ENCODE peak calls at places on chromosome 21, in ten cellular contexts. F is colonic mucosa, G is A549, D is WTC11, T is omental fat pad, V is endothelial cell of umbilical vein, R is progenitor cell of endocrine pancreas, B is transverse colon, X is thoracic aorta, H is endodermal cell. W is an unnamed sample.

GRCh38 chr21:39007532-39007931 is 175.7 kb downstream of the PSMG1 start:
- DNase-seq in B (no peak), V (no peak), X (no peak), R (no peak), H (no peak), F (no peak), D (no peak), T (no peak), G (no peak), W (no peak)

GRCh38 chr21:14273736-14274538 is 58.0 kb downstream of the RBM11 start:
- DNase-seq in D (peak; percentile 65), G (no peak), B (peak; percentile 94), F (peak; percentile 97), V (no peak), H (peak; percentile 85), R (no peak), X (no peak), T (peak; percentile 23), W (no peak)

GRCh38 chr21:32233055-32233546 is 45.7 kb downstream of the MIS18A start:
- DNase-seq in T (no peak), F (no peak), G (no peak), V (no peak), R (no peak), H (no peak), D (no peak), B (no peak), X (no peak), W (no peak)

GRCh38 chr21:16134134-16134533 is 404.4 kb downstream of the USP25 start:
- DNase-seq in G (no peak), T (no peak), D (no peak), X (no peak), H (no peak), R (no peak), B (no peak), V (no peak), F (no peak), W (no peak)

GRCh38 chr21:37675202-37675801 is 241.0 kb downstream of the KCNJ6 start:
- DNase-seq in B (peak; percentile 45), F (peak; percentile 45), R (peak; percentile 64), T (no peak), H (peak; percentile 93), D (peak; percentile 85), G (peak; percentile 49), X (no peak), V (peak; percentile 48), W (peak; percentile 78)

GRCh38 chr21:31730687-31731111 is 1.2 kb downstream of the SCAF4 start:
- DNase-seq in H (peak; percentile 88), V (peak; percentile 39), X (no peak), F (no peak), B (no peak), R (no peak), D (peak; percentile 73), G (peak; percentile 21), T (no peak), W (no peak)

GRCh38 chr21:39353295-39353694 is 4.4 kb upstream of the HMGN1 start:
- DNase-seq in T (no peak), H (no peak), B (no peak), D (no peak), X (no peak), G (no peak), R (no peak), F (no peak), V (no peak), W (no peak)

GRCh38 chr21:43956667-43957030 is 55.5 kb upstream of the TRAPPC10 start:
- DNase-seq in B (no peak), V (no peak), G (peak; percentile 30), T (no peak), R (no peak), D (no peak), H (no peak), X (no peak), F (no peak), W (no peak)

GRCh38 chr21:38503588-38503987 is 5.3 kb upstream of the ERG start:
- DNase-seq in T (no peak), V (peak; percentile 97), F (no peak), H (no peak), D (no peak), R (no peak), X (no peak), B (no peak), G (no peak), W (no peak)

GRCh38 chr21:29639366-29640232 is 300.2 kb downstream of the GRIK1 start:
- DNase-seq in G (no peak), B (no peak), V (no peak), H (no peak), D (no peak), F (no peak), T (no peak), X (no peak), R (no peak), W (no peak)

GRCh38 chr21:38852278-38852677 is 46.5 kb downstream of the ETS2 start:
- DNase-seq in F (peak; percentile 3), D (no peak), B (no peak), T (no peak), H (no peak), G (no peak), R (no peak), V (no peak), X (no peak), W (no peak)

GRCh38 chr21:41482321-41482720 is 25.6 kb downstream of the TMPRSS2 start:
- DNase-seq in B (no peak), R (no peak), F (no peak), X (no peak), H (no peak), V (no peak), D (no peak), T (no peak), G (no peak), W (no peak)
- TF ChIP-seq CTCF in B (no peak), R (no peak), F (no peak), X (no peak), H (no peak), V (no peak), D (no peak), T (no peak), G (no peak), W (no peak)

GRCh38 chr21:45388011-45388521 is 16.9 kb upstream of the COL18A1 start:
- DNase-seq in G (no peak), V (no peak), R (no peak), H (peak; percentile 42), X (no peak), D (no peak), B (no peak), F (no peak), T (no peak), W (no peak)

GRCh38 chr21:45387506-45387905 is 17.5 kb upstream of the COL18A1 start:
- DNase-seq in D (no peak), X (no peak), T (no peak), B (no peak), G (no peak), R (no peak), H (no peak), V (no peak), F (no peak), W (no peak)

GRCh38 chr21:45386336-45386727 is 18.6 kb upstream of the COL18A1 start:
- DNase-seq in D (no peak), F (no peak), X (no peak), B (no peak), T (no peak), V (no peak), G (no peak), H (peak; percentile 41), R (no peak), W (no peak)

GRCh38 chr21:45385549-45386050 is 19.4 kb upstream of the COL18A1 start:
- DNase-seq in X (no peak), B (no peak), H (no peak), G (no peak), D (no peak), R (no peak), F (no peak), V (no peak), T (no peak), W (no peak)

DNA sequence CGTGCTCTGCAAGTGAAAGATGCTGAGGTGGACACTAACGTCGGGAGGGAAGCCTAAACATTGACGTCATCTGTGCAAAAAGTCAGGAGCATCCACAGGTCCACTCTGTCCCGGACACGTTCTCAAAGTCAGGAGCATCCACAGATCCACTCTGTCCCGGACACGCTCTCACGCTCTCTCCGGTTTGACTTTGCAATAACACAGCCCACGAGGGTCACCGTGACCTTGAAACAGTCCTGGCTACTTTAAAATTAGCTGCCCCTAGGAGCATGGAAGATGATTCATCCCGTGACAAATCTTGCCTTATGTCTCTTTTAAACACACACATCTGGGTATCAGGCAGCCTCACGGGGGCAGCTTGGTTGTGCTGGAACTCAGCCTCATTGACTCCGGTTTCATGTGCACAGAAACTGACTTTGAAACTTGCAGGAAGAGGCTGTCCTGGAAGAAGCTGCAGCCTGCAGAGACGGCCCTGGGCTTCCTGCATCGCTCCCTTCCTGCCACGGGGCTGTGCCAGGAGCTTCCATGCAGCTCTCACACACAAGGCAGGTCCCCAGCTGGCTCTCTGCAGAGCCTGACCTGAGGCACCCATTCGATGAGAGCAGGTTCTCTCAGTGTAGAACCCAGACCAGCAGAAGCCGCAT is 18.1 kb upstream of the COL18A1 start:
- DNase-seq in F (no peak), B (no peak), R (no peak), T (no peak), X (no peak), V (peak; percentile 57), G (peak; percentile 45), H (peak; percentile 52), D (no peak), W (no peak)
- TF ChIP-seq CTCF in F (no peak), B (no peak), R (no peak), T (no peak), X (peak; percentile 31), V (peak; percentile 11), G (no peak), H (no peak), D (no peak), W (no peak)

DNA sequence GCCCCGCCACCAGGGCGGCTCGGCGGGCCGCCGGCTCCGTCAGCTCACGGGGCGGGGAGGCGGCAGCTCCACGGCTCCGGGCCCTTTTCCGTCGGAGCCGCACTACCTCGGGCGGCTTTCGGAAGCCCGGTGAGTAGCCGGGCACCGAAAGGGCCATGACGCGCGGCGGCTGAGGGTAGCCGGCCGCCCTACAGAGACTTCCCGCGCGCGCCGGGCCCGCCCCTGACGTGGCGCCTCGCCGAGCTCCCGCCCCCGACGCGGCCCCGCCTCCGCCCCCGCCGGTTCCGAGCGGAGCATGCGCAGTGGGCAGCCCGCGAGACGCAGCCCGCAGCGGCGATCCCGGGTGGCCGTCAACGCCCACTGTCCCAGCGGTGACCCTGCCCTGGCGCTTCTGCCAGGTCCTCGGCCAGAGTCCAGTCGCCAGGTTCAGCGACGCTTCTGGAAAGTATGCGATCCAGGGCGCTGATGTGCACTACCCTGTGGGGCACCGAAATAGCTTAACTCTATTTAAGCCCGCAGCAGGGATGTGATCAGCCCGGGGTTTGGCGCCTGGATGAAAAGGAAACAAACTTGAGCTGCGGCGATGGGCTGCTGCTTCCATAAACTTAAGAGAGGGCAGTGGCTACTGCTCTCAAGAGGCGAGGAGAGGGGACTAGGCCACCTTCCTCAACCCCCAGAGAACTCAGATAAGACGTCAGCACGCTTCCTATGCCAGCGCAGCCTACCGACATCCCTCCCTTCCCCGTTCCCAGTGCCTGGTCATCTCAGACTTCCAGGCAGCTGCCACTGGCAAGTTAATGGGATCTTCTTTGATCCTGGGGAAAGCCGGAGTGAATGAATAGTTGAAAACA is at the start of gene DONSON:
- DNase-seq in X (peak; percentile 36), H (peak; percentile 96), F (peak; percentile 92), T (peak; percentile 49), D (peak; percentile 87), V (peak; percentile 89), B (peak; percentile 91), G (peak; percentile 83), R (peak; percentile 93), W (peak; percentile 91)
- TF ChIP-seq CTCF in X (no peak), H (peak; percentile 39), F (no peak), T (no peak), D (no peak), V (peak; percentile 19), B (peak; percentile 19), G (no peak), R (no peak), W (peak; percentile 5)

GRCh38 chr21:34807146-34807880 is 138.5 kb downstream of the CLIC6 start:
- DNase-seq in T (peak; percentile 45), R (no peak), G (peak; percentile 90), X (peak; percentile 30), H (peak; percentile 73), D (no peak), F (no peak), B (no peak), V (peak; percentile 94), W (no peak)
- TF ChIP-seq CTCF in T (no peak), R (no peak), G (no peak), X (no peak), H (no peak), D (no peak), F (no peak), B (no peak), V (no peak), W (no peak)

W was measured in neural crest cell.